ENCODE peak calls at places on chromosomes 13 and 19, in six cellular contexts. O is esophagus squamous epithelium, M is ovary, V is transverse colon, Z is endothelial cell of umbilical vein, T is K562. U is an unnamed sample.

GRCh38 chr13:74683411-74683810 is 549.2 kb upstream of the KLF12 start:
- DNase-seq in Z (peak; percentile 19), M (no peak), O (no peak), V (no peak), T (no peak), U (no peak)

GRCh38 chr13:107205318-107206112 is 637.6 kb upstream of the ARGLU1 start:
- DNase-seq in M (peak; percentile 59), Z (peak; percentile 71), O (no peak), V (peak; percentile 61), T (peak; percentile 59), U (peak; percentile 71)

GRCh38 chr13:27792393-27793218 is at the start of gene GSX1:
- DNase-seq in T (peak; percentile 20), V (peak; percentile 52), O (no peak), M (peak; percentile 70), Z (peak; percentile 67), U (peak; percentile 68)

GRCh38 chr19:3121821-3122511 is 13.9 kb upstream of the GNA15 start:
- DNase-seq in Z (no peak), O (no peak), V (no peak), T (no peak), M (no peak), U (no peak)

GRCh38 chr19:47653856-47654255 is 44.9 kb downstream of the BICRA start:
- DNase-seq in V (no peak), O (no peak), M (no peak), Z (no peak), T (no peak), U (no peak)

GRCh38 chr19:32058131-32058530 is 287.3 kb upstream of the ZNF507 start:
- DNase-seq in O (no peak), V (no peak), T (no peak), M (no peak), Z (no peak), U (no peak)

GRCh38 chr19:33815410-33816340 is 19.0 kb downstream of the KCTD15 start:
- DNase-seq in O (no peak), V (no peak), M (no peak), T (no peak), Z (no peak), U (no peak)

GRCh38 chr13:99671746-99672145 is 170.5 kb downstream of the TM9SF2 start:
- DNase-seq in M (no peak), Z (no peak), T (no peak), V (no peak), O (no peak), U (no peak)

GRCh38 chr13:20331419-20331818 is 99.3 kb upstream of the GJB6 start:
- DNase-seq in O (no peak), T (no peak), M (no peak), V (no peak), Z (no peak), U (no peak)

GRCh38 chr19:10010247-10010691 is at the start of gene COL5A3:
- DNase-seq in T (peak; percentile 39), M (peak; percentile 78), V (peak; percentile 60), Z (no peak), O (no peak), U (peak; percentile 5)

GRCh38 chr13:100594255-100594654 is 5.7 kb upstream of the GGACT start:
- DNase-seq in V (no peak), O (no peak), Z (no peak), M (no peak), T (no peak), U (no peak)

GRCh38 chr19:30144242-30144758 is 202.3 kb downstream of the URI1 start:
- DNase-seq in Z (no peak), O (no peak), T (no peak), M (no peak), V (no peak), U (no peak)

GRCh38 chr13:67518785-67519184 is 288.6 kb upstream of the PCDH9 start:
- DNase-seq in T (no peak), Z (no peak), M (no peak), O (no peak), V (no peak), U (no peak)
- H3K4me1 ChIP-seq in T (no peaks in the 10 kb centered on the region), Z (no peaks in the 10 kb centered on the region), M (no peaks in the 10 kb centered on the region), O (no peaks in the 10 kb centered on the region), V (no peaks in the 10 kb centered on the region), U (no peaks in the 10 kb centered on the region)

DNA sequence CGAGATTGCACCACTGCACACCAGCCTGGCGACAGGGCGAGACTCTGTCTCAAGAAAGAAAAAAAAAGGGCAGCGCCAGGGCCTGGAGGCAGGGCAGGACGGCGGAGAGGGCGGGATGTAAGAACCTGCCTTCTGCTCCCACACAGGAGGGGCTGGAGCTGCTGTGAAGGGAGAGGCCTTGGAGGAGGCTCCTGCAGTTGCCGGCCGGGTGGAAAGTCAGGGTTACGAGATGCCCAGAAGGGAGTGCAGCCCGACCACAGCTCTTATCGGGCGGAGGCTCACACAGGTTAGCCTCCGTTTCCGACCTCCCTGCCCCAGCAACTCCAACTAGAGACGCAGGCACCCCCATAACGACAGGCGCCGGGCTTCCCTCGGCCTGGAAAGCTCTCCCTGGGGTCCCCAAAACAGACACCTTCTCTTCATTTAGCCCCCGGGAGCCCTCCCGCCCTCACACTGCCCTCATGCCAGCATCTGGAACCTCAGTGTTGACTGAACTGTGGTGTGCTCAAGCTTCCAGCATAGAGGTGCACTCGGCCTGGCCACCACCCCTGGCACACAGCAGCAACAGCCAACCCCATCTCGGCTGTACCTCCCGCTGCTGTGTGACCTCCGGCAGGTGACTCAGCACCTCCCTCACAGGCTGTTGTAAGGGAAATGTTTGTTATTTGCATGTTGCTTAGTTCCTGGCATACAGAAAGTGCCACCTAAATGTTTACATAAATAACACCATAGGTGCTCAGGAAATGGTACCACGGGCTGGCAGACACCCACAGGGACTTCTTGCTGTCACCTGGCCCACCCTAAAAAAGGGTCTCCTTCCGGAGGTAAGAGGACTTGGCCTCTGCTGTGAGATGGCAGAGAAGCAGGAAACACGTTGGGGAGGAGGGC is 1.3 kb downstream of the PLPP2 start:
- DNase-seq in Z (peak; percentile 35), T (peak; percentile 45), M (no peak), V (peak; percentile 84), O (no peak), U (peak; percentile 70)
- TF ChIP-seq POLR2A in Z (no peak), T (no peak), M (no peak), V (peak; percentile 69), O (no peak), U (no peak)

GRCh38 chr19:19461671-19462622 is 53.4 kb downstream of the TSSK6 start:
- DNase-seq in O (no peak), V (peak; percentile 72), M (peak; percentile 76), T (peak; percentile 80), Z (peak; percentile 49), U (peak; percentile 89)

GRCh38 chr19:19460258-19460731 is 54.8 kb downstream of the GATAD2A start:
- DNase-seq in O (no peak), Z (no peak), V (no peak), M (no peak), T (no peak), U (no peak)

GRCh38 chr19:19460761-19461265 is 54.5 kb downstream of the TSSK6 start:
- DNase-seq in M (peak; percentile 57), Z (peak; percentile 11), T (no peak), V (peak; percentile 52), O (no peak), U (peak; percentile 37)

GRCh38 chr19:19459707-19460251 is 54.3 kb downstream of the GATAD2A start:
- DNase-seq in V (peak; percentile 54), Z (peak; percentile 73), M (no peak), O (no peak), T (no peak), U (no peak)

DNA sequence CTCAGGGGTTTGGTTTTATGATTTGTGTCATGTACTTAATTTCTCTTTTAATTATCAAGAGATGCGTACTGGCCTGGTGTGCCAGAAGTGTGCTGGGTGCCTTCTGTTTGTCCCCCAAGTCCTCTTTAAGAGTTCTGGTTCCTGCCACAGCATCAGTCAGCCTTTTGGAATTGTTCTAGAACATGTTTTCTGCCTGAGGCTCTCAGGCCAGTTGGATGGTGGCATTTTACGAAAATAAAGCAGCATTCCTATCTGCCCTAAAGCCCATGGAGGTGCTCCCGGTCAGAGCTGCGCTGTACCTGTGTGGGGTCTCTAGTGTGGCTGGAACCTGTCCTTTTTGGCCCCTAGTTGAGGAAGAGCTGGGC is 54.1 kb downstream of the TSSK6 start:
- DNase-seq in M (no peak), Z (no peak), V (no peak), O (no peak), T (no peak), U (no peak)
- H3K4me1 ChIP-seq in M (peaks cover 39% of the 10 kb centered on the region), Z (peaks cover 67% of the 10 kb centered on the region), V (peaks cover 64% of the 10 kb centered on the region), O (peaks cover 72% of the 10 kb centered on the region), T (peaks cover 61% of the 10 kb centered on the region), U (peaks cover 87% of the 10 kb centered on the region)

GRCh38 chr19:48872182-48872883 is at the start of gene PPP1R15A:
- DNase-seq in V (peak; percentile 99), M (peak; percentile 99), T (peak; percentile 90), Z (peak; percentile 100), O (peak; percentile 78), U (peak; percentile 98)
- TF ChIP-seq POLR2A in V (peak; percentile 100), M (peak; percentile 100), T (peak; percentile 100), Z (peak; percentile 100), O (peak; percentile 99), U (peak; percentile 98)

GRCh38 chr13:44273991-44274810 is 99.4 kb upstream of the SERP2 start:
- DNase-seq in Z (peak; percentile 31), O (no peak), T (no peak), M (no peak), V (no peak), U (no peak)

GRCh38 chr13:44273216-44273615 is 100.4 kb upstream of the SERP2 start:
- DNase-seq in V (no peak), T (no peak), O (no peak), Z (no peak), M (no peak), U (no peak)

GRCh38 chr13:44272692-44273091 is 100.9 kb upstream of the SERP2 start:
- DNase-seq in Z (no peak), M (no peak), O (no peak), V (no peak), T (no peak), U (no peak)

GRCh38 chr13:44276061-44276460 is 97.6 kb upstream of the SERP2 start:
- DNase-seq in Z (no peak), T (no peak), O (no peak), V (no peak), M (no peak), U (no peak)

GRCh38 chr13:44274838-44275237 is 98.8 kb upstream of the SERP2 start:
- DNase-seq in T (no peak), V (no peak), O (no peak), Z (no peak), M (no peak), U (no peak)
- H3K4me1 ChIP-seq in T (no peaks in the 10 kb centered on the region), V (peaks cover 24% of the 10 kb centered on the region), O (peaks cover 4% of the 10 kb centered on the region), Z (peaks cover 10% of the 10 kb centered on the region), M (peaks cover 8% of the 10 kb centered on the region), U (no peaks in the 10 kb centered on the region)

GRCh38 chr13:43339145-43339820 is 315.9 kb downstream of the DNAJC15 start:
- DNase-seq in V (no peak), M (no peak), Z (no peak), T (no peak), O (no peak), U (no peak)
- TF ChIP-seq POLR2A in V (no peak), M (no peak), Z (no peak), T (no peak), O (no peak), U (no peak)

U was measured in thyroid gland.